ENCODE peak calls at places on chromosomes 11 and 22, in four cellular contexts. K, D, W and L are unnamed samples.

GRCh38 chr11:63680842-63681207 is 475 bp upstream of the RTN3 start:
- DNase-seq in K (no peak), W (no peak), D (no peak), L (no peak)

GRCh38 chr11:46290598-46291309 is 13.3 kb downstream of the CREB3L1 start:
- DNase-seq in W (peak), D (peak), K (peak), L (peak)

GRCh38 chr11:10902301-10902700 is 44.4 kb upstream of the ZBED5 start:
- DNase-seq in K (no peak), W (peak), D (no peak), L (no peak)

GRCh38 chr22:27318516-27318915 is 483.0 kb downstream of the MN1 start:
- DNase-seq in D (no peak), W (peak), K (no peak), L (peak)

GRCh38 chr11:71103266-71103665 is 149.1 kb downstream of the SHANK2 start:
- DNase-seq in D (peak), W (peak), K (no peak), L (no peak)

GRCh38 chr11:128342511-128343133 is 244.7 kb downstream of the ETS1 start:
- DNase-seq in K (peak), W (peak), D (no peak), L (peak)

GRCh38 chr11:70420008-70420464 is 21.7 kb downstream of the CTTN start:
- DNase-seq in K (no peak), D (no peak), W (peak), L (no peak)

GRCh38 chr11:66619080-66619554 is 2.7 kb downstream of the RBM14 start:
- DNase-seq in D (no peak), K (no peak), W (peak), L (no peak)

GRCh38 chr11:75499423-75500305 is 26.1 kb downstream of the GDPD5 start:
- DNase-seq in K (peak), W (peak), D (no peak), L (no peak)

GRCh38 chr22:47593291-47593690 is 830.8 kb downstream of the TBC1D22A start:
- DNase-seq in K (peak), D (no peak), W (no peak), L (no peak)

GRCh38 chr11:8091671-8092070 is 10.7 kb downstream of the TUB start:
- DNase-seq in D (no peak), W (no peak), K (no peak), L (no peak)

GRCh38 chr11:75285776-75286360 is 45.3 kb downstream of the TPBGL start:
- DNase-seq in D (no peak), K (peak), W (no peak), L (no peak)

GRCh38 chr22:19996694-19997384 is 19.8 kb downstream of the ARVCF start:
- DNase-seq in D (no peak), W (no peak), K (peak), L (peak)

GRCh38 chr11:2525941-2526807 is 81.4 kb downstream of the KCNQ1 start:
- DNase-seq in D (peak), W (no peak), K (peak), L (peak)

GRCh38 chr22:31625257-31625640 is 36.8 kb downstream of the PISD start:
- DNase-seq in W (no peak), D (no peak), K (no peak), L (no peak)

DNA sequence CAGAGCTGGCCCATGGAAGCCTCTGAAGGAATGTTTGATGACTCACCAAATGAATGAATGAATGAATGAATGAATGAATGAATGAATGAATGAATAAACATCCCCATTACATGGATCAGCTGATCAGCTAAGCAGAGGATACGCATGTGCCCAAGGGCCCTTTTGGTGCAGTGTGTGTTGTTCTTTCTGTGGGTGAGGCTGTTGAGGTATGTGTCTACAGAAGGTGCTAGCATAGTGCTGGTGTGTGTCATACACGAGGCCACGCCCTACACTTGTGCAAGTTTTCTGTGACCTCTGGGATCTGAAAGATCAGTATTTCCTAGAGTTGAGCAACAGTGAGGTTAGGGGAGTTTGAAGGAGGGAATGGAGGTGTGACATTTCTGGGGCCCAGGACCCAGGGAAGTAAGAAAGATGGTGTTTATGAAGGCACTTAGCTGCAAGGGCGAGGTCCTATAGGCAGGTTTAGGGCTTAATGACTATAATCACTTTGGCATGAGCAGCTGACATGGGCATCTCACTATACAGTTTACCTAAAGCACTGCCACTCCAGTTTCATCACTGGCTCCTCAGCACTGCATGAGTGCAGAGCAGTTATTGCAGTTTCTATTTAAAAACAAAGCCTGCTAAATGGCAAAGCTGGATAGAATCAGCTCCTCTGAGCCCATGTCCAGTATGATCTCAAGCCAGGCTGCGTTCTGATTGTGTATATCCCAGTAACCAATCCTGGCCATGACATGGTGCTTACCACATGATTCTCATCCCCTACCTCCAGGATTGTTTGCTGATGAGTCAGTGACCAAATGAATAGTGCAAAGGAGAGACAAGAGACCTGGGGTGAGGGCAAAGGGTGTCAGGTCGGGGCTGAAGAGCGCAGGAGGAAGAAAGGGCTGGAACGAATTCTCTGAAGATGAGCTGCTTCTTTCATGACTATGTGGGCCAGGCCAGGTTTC is 36.4 kb upstream of the E2F8 start:
- DNase-seq in D (no peak), K (no peak), W (peak), L (no peak)
- H3K27ac ChIP-seq in D (no peak), K (no peak), W (no peak), L (no peak)

GRCh38 chr22:43515902-43516301 is 104.1 kb downstream of the MPPED1 start:
- DNase-seq in K (no peak), D (no peak), W (no peak), L (no peak)
- TF ChIP-seq CTCF in K (no peak), D (no peak), W (no peak), L (no peak)

DNA sequence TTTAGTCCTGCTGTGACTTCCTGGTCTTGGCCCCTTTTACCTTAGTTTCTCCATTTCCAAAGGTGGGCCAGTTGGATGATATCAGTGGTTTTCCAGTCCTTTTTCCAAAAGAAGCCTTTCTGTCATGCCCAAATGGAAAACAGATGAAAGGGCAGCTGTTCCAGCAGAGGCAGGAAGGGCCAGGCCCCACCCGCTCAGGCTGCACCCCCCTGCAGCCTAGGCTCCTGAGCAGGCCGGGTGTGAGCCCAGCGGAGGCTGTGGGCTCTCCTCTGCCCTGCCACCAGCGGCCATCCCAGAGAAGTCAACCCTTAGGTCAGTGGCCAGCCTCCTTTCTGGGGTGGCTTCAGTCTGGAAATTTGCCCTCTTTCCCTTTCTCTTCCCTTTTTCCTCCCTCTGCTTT is 32.7 kb upstream of the SUSD2 start:
- DNase-seq in K (no peak), D (no peak), W (no peak), L (no peak)
- H3K27ac ChIP-seq in K (peak), D (no peak), W (peak), L (peak)

GRCh38 chr22:45548991-45549736 is 46.5 kb downstream of the FBLN1 start:
- DNase-seq in W (peak), K (peak), D (peak), L (peak)
- TF ChIP-seq CTCF in W (peak), K (peak), D (no peak), L (no peak)

GRCh38 chr11:94638278-94638901 is 71.2 kb downstream of the PIWIL4 start:
- DNase-seq in W (peak), D (no peak), K (no peak), L (no peak)

GRCh38 chr11:94636388-94636787 is 69.2 kb downstream of the PIWIL4 start:
- DNase-seq in D (no peak), K (no peak), W (no peak), L (no peak)

GRCh38 chr11:94639901-94640721 is 72.9 kb downstream of the PIWIL4 start:
- DNase-seq in K (peak), D (no peak), W (no peak), L (peak)

GRCh38 chr11:94641167-94641761 is 74.1 kb downstream of the PIWIL4 start:
- DNase-seq in K (peak), D (no peak), W (peak), L (no peak)

GRCh38 chr11:94638902-94639373 is 71.8 kb downstream of the PIWIL4 start:
- DNase-seq in K (no peak), D (no peak), W (peak), L (no peak)
- H3K27ac ChIP-seq in K (peak), D (no peak), W (no peak), L (peak)

DNA sequence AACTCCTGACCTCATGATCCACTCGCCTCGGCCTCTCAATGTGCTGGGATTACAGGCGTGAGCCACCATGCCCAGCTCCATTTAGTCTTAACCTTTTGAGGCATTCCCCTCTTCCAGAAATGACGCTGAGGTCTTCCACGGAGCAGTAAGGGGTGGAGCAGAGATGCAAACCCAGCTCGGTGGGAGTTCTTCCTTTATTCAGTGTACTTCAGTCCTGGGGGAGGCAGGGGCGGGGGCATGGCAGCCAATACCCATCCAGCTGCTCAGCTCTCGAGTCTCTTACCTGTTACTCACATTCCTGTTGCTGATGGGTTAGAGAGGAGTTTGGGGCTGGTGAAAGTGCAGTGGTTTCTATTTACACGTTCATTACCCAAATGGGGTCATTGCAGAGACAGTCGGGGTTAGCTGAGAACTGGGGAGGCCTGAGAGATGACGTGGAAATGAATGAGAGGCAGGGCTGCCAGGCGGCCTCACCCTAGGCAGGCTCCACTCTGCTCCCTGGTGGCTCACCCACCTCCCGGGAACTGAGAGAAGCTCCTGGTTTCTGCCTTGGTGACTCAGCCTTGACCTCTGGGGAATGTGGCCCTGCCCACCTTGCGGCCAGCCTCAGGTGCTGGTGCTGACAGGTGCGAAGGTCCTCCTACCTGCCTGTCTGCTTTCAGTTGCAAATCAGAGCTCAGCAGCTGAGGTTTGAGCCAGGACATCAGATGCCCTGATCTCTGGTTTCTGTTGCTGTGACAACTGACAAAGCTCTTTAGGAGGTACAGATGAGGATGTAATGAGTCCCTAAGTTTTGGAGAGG is 13.4 kb upstream of the ST14 start:
- DNase-seq in D (peak), K (no peak), W (no peak), L (no peak)
- TF ChIP-seq CTCF in D (no peak), K (no peak), W (peak), L (peak)

GRCh38 chr11:84390441-84391078 is 1104.4 kb upstream of the CCDC90B start:
- DNase-seq in K (no peak), W (no peak), D (no peak), L (no peak)
- H3K27ac ChIP-seq in K (no peak), W (no peak), D (no peak), L (no peak)

GRCh38 chr11:5071815-5072214 is 2.4 kb downstream of the OR52E1 start:
- DNase-seq in D (no peak), K (no peak), W (no peak), L (no peak)

GRCh38 chr11:5069272-5069671 is at the start of gene OR52E1:
- DNase-seq in K (no peak), W (no peak), D (no peak), L (no peak)
- TF ChIP-seq CTCF in K (no peak), W (no peak), D (no peak), L (no peak)

DNA sequence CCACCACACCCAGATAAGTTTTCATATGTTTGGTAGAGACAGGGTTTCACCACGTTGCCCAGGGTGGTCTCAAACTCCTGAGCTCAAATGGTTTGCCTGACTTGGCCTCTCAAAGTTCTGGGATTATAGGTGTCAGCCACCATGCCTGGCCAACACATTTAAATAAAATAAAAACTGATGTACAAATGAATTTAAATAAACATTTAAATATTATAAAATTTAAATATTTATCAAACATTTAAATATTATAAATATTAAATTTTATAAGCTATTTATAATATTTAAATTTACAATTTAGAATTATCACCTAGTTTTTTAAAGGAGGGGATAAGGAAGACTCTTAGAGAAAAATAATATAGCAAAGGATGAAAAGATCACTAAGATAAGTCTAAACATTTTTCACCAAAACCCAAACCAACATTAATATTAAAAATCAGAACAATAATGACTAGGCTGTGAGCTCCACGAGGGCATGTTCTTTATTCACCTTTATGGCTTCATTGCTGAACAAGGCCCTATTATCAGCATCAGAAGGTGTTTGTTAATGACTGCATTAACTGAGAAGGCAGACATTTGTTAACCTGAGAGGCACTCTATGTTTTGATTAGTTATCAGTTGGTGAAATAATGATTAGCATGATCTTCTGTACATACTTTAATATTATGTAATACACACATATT is 7.2 kb downstream of the IL18 start:
- DNase-seq in D (no peak), W (no peak), K (no peak), L (no peak)
- H3K27ac ChIP-seq in D (no peak), W (no peak), K (peak), L (no peak)

DNA sequence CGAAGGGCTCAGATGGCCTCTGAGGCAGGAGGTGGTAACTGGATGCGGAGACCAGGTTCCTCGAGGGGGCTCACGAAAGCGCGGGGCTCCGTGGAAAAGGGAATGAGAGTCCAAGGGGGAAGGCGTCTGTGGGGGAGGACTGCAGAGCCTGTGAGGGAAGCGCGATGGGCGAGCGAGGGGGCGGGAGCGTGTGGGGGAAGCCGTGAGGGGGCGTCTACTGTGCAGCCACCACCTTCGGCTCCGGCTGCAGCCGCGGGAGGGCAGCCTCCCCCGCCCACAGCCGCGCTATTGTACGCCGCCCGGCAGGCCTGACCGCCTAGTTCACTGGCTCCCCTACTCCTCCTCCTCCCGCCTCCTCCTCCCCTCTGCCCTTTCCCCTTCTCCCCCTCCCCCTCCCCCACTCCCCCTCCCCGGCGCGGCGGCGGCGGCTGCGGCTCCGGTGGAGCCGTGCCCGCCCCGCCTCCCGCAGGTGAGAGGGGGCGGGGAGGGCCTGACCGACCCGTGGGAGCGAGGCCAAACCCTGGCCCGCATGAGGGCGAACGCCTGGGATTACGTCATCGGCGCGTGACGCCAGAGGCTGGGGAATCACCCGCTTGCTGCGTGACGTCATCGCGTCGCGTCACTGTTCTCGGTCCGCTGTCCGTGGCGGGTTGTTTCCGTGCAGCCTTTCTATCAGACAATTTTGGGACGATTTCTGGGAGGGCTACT is at the start of gene PAK1:
- DNase-seq in D (peak), W (peak), K (peak), L (peak)
- TF ChIP-seq CTCF in D (no peak), W (no peak), K (no peak), L (no peak)